ENCODE peak calls at places on chromosomes 3 and 15, in six cellular contexts. One of them, this sample, is unnamed.

GRCh38 chr15:75732809-75733451 is 20.3 kb upstream of the CSPG4 start:
- DNase-seq in GM12878: no peak
- DNase-seq in H1: peak
- DNase-seq in HepG2: peak
- DNase-seq in HCT116: peak
- DNase-seq in K562: peak
- DNase-seq in this sample: peak

GRCh38 chr3:119184808-119185690 is 11.7 kb downstream of the UPK1B start:
- DNase-seq in H1: no peak
- DNase-seq in GM12878: no peak
- DNase-seq in HCT116: no peak
- DNase-seq in HepG2: peak
- DNase-seq in K562: no peak
- DNase-seq in this sample: no peak

GRCh38 chr3:13145826-13146642 is 72.8 kb upstream of the IQSEC1 start:
- DNase-seq in K562: no peak
- DNase-seq in HCT116: no peak
- DNase-seq in H1: no peak
- DNase-seq in HepG2: no peak
- DNase-seq in GM12878: no peak
- DNase-seq in this sample: no peak

GRCh38 chr15:101724675-101725005 is 367 bp upstream of the TARS3 start:
- DNase-seq in GM12878: no peak
- DNase-seq in HepG2: no peak
- DNase-seq in H1: no peak
- DNase-seq in HCT116: no peak
- DNase-seq in K562: no peak
- DNase-seq in this sample: no peak

GRCh38 chr15:44468713-44469385 is 41.4 kb downstream of the CTDSPL2 start:
- DNase-seq in GM12878: no peak
- DNase-seq in K562: no peak
- DNase-seq in H1: no peak
- DNase-seq in HCT116: peak
- DNase-seq in HepG2: no peak
- DNase-seq in this sample: no peak

GRCh38 chr15:67109141-67110034 is 44.0 kb downstream of the SMAD3 start:
- DNase-seq in H1: no peak
- DNase-seq in K562: no peak
- DNase-seq in HepG2: peak
- DNase-seq in HCT116: no peak
- DNase-seq in GM12878: no peak
- DNase-seq in this sample: no peak

GRCh38 chr3:160003520-160004128 is 15.0 kb downstream of the IL12A start:
- DNase-seq in GM12878: no peak
- DNase-seq in HCT116: peak
- DNase-seq in HepG2: peak
- DNase-seq in K562: peak
- DNase-seq in H1: peak
- DNase-seq in this sample: no peak

GRCh38 chr3:172320468-172320867 is 127.8 kb downstream of the GHSR start:
- DNase-seq in H1: no peak
- DNase-seq in HepG2: no peak
- DNase-seq in K562: no peak
- DNase-seq in GM12878: no peak
- DNase-seq in HCT116: no peak
- DNase-seq in this sample: no peak

GRCh38 chr3:99570061-99570460 is 68.3 kb upstream of the COL8A1 start:
- DNase-seq in HCT116: no peak
- DNase-seq in HepG2: no peak
- DNase-seq in GM12878: no peak
- DNase-seq in H1: no peak
- DNase-seq in K562: no peak
- DNase-seq in this sample: no peak

GRCh38 chr15:60708684-60709083 is 229.7 kb upstream of the ICE2 start:
- DNase-seq in HepG2: no peak
- DNase-seq in GM12878: no peak
- DNase-seq in HCT116: no peak
- DNase-seq in K562: no peak
- DNase-seq in H1: no peak
- DNase-seq in this sample: no peak

GRCh38 chr3:171376125-171376947 is 83.9 kb downstream of the TNIK start:
- DNase-seq in K562: peak
- DNase-seq in H1: no peak
- DNase-seq in HCT116: no peak
- DNase-seq in HepG2: no peak
- DNase-seq in GM12878: no peak
- DNase-seq in this sample: no peak

DNA sequence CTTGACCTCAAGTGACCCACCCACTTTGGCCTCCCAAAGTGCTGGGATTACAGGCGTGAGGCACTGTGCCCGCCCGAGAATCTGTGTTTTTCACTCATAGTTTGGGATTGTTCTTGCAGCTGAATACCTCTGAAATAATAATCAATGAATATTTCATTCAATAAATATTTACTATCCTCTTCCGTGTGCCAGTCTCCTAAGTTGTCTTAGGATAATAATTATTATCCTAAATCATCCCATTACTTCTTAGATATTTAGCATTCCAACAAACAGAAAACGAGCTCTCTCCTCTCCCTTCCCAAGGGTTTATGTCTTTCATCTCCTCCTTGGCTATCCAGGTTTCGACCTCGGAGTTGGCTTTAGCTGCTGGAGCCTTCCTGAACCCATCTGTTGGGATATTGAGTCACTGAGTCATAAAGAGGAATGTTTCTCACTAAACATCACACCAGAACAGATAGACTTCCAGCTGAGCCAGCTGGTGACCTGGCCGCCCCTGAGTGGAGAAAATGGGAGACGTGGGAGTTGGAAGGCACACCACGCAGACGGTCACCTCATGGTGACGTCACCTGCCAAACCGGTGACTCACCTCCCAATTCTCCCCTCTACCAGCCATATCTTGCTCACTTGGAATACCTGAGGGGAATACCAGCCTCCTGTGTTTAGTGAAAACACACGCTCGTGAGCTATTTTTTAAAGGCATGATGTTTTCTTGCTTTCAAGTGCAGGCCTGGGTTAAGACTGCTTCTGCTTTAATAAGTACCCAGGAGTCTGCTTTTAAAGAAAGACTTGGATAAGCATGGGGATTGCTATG is 43.9 kb downstream of the BHLHE40 start:
- DNase-seq in HCT116: peak
- DNase-seq in HepG2: peak
- DNase-seq in H1: no peak
- DNase-seq in GM12878: no peak
- DNase-seq in K562: peak
- DNase-seq in this sample: peak
- TF ChIP-seq ZNF274 in HCT116: no peak
- TF ChIP-seq ZNF274 in HepG2: no peak
- TF ChIP-seq ZNF274 in H1: no peak
- TF ChIP-seq ZNF274 in GM12878: no peak
- TF ChIP-seq ZNF274 in K562: no peak
- TF ChIP-seq ZNF274 in this sample: no peak

GRCh38 chr15:96334705-96335428 is 4.4 kb downstream of the NR2F2 start:
- DNase-seq in GM12878: no peak
- DNase-seq in H1: no peak
- DNase-seq in HCT116: no peak
- DNase-seq in HepG2: no peak
- DNase-seq in K562: no peak
- DNase-seq in this sample: no peak

GRCh38 chr15:96331942-96332853 is 1.7 kb downstream of the NR2F2 start:
- DNase-seq in H1: peak
- DNase-seq in GM12878: no peak
- DNase-seq in HCT116: no peak
- DNase-seq in K562: no peak
- DNase-seq in HepG2: no peak
- DNase-seq in this sample: no peak

GRCh38 chr15:96334017-96334704 is 3.7 kb downstream of the NR2F2 start:
- DNase-seq in HCT116: no peak
- DNase-seq in K562: no peak
- DNase-seq in H1: peak
- DNase-seq in GM12878: no peak
- DNase-seq in HepG2: no peak
- DNase-seq in this sample: no peak

GRCh38 chr15:96332854-96333193 is 2.3 kb downstream of the NR2F2 start:
- DNase-seq in HepG2: no peak
- DNase-seq in H1: no peak
- DNase-seq in HCT116: no peak
- DNase-seq in GM12878: no peak
- DNase-seq in K562: no peak
- DNase-seq in this sample: no peak

GRCh38 chr15:96333194-96334016 is 2.9 kb downstream of the NR2F2 start:
- DNase-seq in HepG2: no peak
- DNase-seq in HCT116: no peak
- DNase-seq in GM12878: no peak
- DNase-seq in K562: peak
- DNase-seq in H1: peak
- DNase-seq in this sample: no peak
- H3K9ac ChIP-seq in HepG2: peak
- H3K9ac ChIP-seq in HCT116: peak
- H3K9ac ChIP-seq in GM12878: peak
- H3K9ac ChIP-seq in K562: peak
- H3K9ac ChIP-seq in H1: no peak
- H3K9ac ChIP-seq in this sample: peak

DNA sequence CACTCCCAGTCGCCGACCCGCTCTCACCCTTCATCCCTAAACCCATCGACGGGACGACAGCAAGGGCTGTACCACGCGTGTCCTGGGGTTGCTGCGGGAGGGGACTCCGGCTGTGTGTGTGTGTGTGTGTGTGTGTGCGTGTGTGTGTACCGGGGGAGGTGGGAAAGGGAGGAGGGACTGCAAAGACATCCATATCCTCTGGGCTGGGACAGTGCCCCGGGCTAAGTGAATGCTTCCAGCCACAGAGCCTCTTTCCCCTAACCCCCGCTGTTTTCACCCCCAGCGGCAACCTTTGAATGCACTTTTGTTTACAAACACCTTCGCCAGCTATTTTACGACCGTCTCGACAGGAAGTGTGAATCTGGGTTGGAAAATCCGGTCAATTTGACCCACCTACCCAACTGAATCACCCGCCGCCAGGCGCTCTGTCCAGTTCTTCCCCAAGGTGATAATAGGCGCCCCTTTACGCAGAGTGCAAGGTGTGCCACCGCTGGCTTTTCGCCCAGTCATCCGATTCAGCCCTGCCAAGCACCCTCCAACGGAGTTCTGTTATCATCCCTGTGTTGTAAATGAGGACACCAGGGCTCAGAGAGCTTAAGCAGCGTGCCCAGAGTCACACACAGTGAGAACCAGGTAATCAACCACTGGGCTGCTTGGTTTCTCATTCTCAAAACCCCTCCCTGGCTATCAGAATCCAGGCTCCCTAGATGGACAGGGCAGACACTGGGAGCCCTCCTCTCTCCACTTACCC is 719 bp upstream of the AMOTL2 start:
- DNase-seq in GM12878: no peak
- DNase-seq in HepG2: peak
- DNase-seq in H1: peak
- DNase-seq in HCT116: no peak
- DNase-seq in K562: no peak
- DNase-seq in this sample: peak
- TF ChIP-seq ZNF274 in GM12878: no peak
- TF ChIP-seq ZNF274 in HepG2: peak
- TF ChIP-seq ZNF274 in H1: no peak
- TF ChIP-seq ZNF274 in HCT116: no peak
- TF ChIP-seq ZNF274 in K562: no peak
- TF ChIP-seq ZNF274 in this sample: no peak

GRCh38 chr3:46960081-46960701 is 16.4 kb downstream of the CCDC12 start:
- DNase-seq in H1: no peak
- DNase-seq in HCT116: no peak
- DNase-seq in HepG2: no peak
- DNase-seq in GM12878: no peak
- DNase-seq in K562: no peak
- DNase-seq in this sample: no peak
- H3K9ac ChIP-seq in H1: no peak
- H3K9ac ChIP-seq in HCT116: no peak
- H3K9ac ChIP-seq in HepG2: no peak
- H3K9ac ChIP-seq in GM12878: peak
- H3K9ac ChIP-seq in K562: no peak
- H3K9ac ChIP-seq in this sample: no peak

DNA sequence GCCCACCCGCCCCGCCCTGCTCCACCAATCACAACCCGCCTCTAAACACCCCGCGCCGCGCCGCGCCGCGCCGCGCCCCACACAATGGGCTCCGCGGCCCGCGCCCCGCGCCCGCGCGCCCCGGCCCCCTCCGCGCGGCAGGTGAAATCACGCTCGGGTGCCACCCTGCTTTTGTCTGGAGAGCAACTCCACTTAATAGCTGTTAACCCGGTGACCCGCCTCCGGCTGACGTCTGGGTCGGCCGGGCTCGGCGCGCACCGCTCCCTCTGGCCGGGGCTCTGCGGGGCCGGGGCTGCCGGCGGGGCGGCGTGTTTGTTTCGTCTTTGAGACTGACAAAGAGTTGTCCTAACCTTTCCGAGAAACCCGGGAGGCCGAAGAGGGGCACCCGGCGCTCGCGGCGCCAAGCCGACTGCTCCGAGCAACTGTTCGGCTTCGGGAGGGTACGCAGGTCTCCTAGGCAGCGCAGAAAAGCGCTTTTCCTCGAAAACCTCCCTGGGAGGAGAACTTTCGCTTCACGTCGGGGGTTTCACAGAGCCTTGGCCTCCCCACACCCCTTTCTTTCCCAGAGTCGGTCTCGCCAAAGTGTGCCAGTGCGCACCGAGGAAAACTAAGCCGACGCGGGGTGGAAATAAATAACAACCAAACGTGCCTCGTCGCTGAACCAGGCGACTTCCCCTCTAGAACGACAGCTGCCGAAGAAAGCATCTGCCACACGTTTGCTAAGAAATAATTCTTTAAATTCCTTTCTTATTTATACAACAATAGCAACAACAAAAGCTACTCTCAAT is 518.4 kb downstream of the FOXP1 start:
- DNase-seq in HepG2: peak
- DNase-seq in HCT116: no peak
- DNase-seq in H1: peak
- DNase-seq in K562: peak
- DNase-seq in GM12878: no peak
- DNase-seq in this sample: no peak
- TF ChIP-seq ZNF274 in HepG2: no peak
- TF ChIP-seq ZNF274 in HCT116: no peak
- TF ChIP-seq ZNF274 in H1: no peak
- TF ChIP-seq ZNF274 in K562: no peak
- TF ChIP-seq ZNF274 in GM12878: no peak
- TF ChIP-seq ZNF274 in this sample: no peak